ENCODE peak calls at places on chromosomes 16 and 17, in five cellular contexts. Z, A, V, M and Y are unnamed samples.
A peak's percentile ranks its signal among the peaks of the same experiment; 100 is the strongest.

GRCh38 chr17:39705786-39706348 is 6.0 kb downstream of the ERBB2 start:
- DNase-seq in V (peak; percentile 89), M (no peak), Z (no peak), A (peak; percentile 85), Y (no peak)

GRCh38 chr17:73791644-73792043 is 147.4 kb upstream of the SDK2 start:
- DNase-seq in A (no peak), Z (no peak), V (no peak), M (no peak), Y (no peak)

GRCh38 chr17:67376892-67377726 is at the start of gene PITPNC1:
- DNase-seq in V (peak; percentile 94), M (peak; percentile 68), A (peak; percentile 80), Z (peak; percentile 92), Y (peak; percentile 94)

GRCh38 chr16:10428433-10429168 is 42.7 kb downstream of the ATF7IP2 start:
- DNase-seq in Z (no peak), A (no peak), V (no peak), M (no peak), Y (no peak)

GRCh38 chr16:19196871-19197270 is 28.8 kb downstream of the SYT17 start:
- DNase-seq in V (no peak), A (no peak), M (no peak), Z (no peak), Y (no peak)

GRCh38 chr16:22314661-22315626 is 17.7 kb downstream of the POLR3E start:
- DNase-seq in V (no peak), Z (no peak), M (no peak), A (no peak), Y (no peak)

GRCh38 chr16:13435415-13435814 is 484.5 kb upstream of the ERCC4 start:
- DNase-seq in Z (no peak), V (no peak), M (no peak), A (no peak), Y (no peak)

GRCh38 chr16:8956265-8957060 is 7.2 kb downstream of the USP7 start:
- DNase-seq in V (no peak), M (peak; percentile 37), Z (no peak), A (no peak), Y (no peak)

DNA sequence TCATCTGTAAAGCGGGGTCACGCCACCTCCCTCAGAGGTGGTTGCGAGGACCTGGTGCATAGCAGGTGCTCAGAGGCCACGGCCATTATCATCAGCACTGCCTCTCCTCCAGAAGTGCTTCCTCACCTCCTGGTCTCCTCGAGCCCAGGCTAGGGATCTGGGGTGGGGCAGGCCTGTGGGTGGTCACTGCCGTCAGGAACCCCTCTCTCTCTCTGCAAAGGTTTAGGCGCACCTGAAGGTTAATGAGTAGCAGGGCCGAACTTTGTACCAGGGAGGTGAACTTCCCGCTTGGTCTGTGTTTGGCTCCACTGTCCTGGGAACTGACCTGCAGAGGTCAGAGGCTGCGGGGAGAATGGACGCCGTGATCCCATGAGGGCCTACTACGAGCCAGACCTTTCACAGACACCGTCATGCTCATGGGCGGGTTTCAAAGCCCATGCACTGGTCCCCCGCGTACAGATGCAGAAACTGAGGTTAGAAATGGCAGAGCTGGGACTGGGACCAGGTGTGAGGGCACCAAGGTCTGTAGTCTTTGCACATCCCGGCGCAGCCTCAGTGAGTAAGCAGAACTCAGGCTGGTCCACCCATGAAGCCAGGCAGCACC is 13.8 kb downstream of the JUP start:
- DNase-seq in V (no peak), Z (no peak), A (peak; percentile 76), M (no peak), Y (no peak)
- TF ChIP-seq CTCF in V (no peak), Z (no peak), A (no peak), M (no peak), Y (no peak)

DNA sequence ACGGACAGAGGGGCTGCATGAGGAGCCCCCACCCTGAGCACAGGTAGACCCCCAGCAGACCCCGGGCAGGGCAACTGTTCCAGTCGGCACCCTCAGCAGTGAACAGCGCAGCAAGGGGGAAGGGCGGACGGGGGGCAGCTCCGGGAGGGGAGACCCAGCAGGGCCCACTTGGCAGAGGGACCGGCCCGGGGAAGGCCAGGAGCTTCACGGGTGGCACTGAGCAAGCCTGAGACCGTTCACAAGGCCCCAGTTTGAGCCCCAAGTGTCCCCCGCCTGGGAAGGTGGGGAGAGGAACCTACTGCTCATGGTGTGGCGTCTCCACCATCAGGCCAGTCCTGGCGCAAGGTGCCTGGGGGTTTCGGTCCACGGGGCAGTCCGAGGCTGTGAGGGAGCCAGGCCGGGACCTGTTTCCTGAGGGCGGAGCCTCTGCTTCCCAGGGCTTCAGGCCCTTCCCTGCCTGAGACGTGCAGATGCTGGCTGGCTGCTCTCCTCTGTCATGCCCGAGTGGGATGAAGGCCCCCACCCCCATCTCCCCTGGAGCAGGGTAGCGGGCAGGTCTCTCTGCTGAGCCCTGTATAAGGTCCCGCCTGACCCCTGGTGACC is 54.4 kb upstream of the GNG13 start:
- DNase-seq in A (no peak), V (no peak), M (no peak), Z (no peak), Y (peak; percentile 8)
- H3K9me3 ChIP-seq in A (no peaks in the 10 kb centered on the region), V (no peaks in the 10 kb centered on the region), M (no peaks in the 10 kb centered on the region), Z (no peaks in the 10 kb centered on the region), Y (peaks cover 7% of the 10 kb centered on the region)

GRCh38 chr16:73154063-73154870 is 106.3 kb upstream of the ZFHX3 start:
- DNase-seq in M (peak; percentile 48), A (no peak), V (peak; percentile 73), Z (peak; percentile 76), Y (no peak)
- TF ChIP-seq CTCF in M (no peak), A (no peak), V (no peak), Z (no peak), Y (no peak)

GRCh38 chr16:48590476-48590875 is 19.5 kb downstream of the N4BP1 start:
- DNase-seq in V (no peak), Z (no peak), A (no peak), M (no peak), Y (no peak)

GRCh38 chr16:48596326-48596725 is 13.7 kb downstream of the N4BP1 start:
- DNase-seq in M (no peak), V (no peak), A (no peak), Z (peak; percentile 42), Y (no peak)

GRCh38 chr16:48591976-48592375 is 18.0 kb downstream of the N4BP1 start:
- DNase-seq in Z (no peak), A (no peak), M (no peak), V (no peak), Y (no peak)

GRCh38 chr16:48597563-48598392 is 12.2 kb downstream of the N4BP1 start:
- DNase-seq in A (no peak), V (no peak), M (no peak), Z (peak; percentile 18), Y (no peak)

DNA sequence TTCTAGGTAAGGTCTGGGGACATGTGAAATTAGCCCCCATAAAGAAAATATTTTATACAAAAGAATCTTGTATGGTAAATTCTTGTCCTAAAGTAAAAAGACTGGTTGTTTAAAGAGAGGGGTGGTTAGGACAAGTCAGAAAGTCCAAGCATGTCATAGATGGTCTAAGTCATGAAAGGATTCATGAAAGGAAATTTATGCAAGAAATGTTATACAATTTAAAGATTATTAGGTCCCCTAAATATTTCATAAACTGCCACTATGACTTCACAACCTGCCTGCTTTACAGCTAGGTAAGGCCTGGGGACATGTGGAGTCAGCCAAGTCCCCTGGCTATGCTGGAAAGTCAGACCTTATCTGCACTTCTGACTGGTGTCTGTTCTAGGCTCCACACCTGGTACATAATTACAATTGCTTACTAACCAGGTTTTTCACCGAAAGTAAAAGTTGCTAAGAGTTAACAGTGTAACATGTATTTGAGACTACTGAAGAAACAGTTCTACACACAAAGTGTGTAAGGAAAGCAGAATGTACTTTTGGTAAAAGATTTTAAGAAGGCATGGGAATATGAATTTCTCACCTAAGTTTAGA is 17.0 kb downstream of the N4BP1 start:
- DNase-seq in M (no peak), V (no peak), A (no peak), Z (no peak), Y (no peak)
- H3K9me3 ChIP-seq in M (no peaks in the 10 kb centered on the region), V (no peaks in the 10 kb centered on the region), A (no peaks in the 10 kb centered on the region), Z (peaks cover 5% of the 10 kb centered on the region), Y (peaks cover 6% of the 10 kb centered on the region)

GRCh38 chr16:12271006-12271405 is 294.5 kb downstream of the SNX29 start:
- DNase-seq in V (no peak), Z (peak; percentile 17), M (no peak), A (no peak), Y (peak; percentile 32)
- TF ChIP-seq CTCF in V (peak; percentile 20), Z (peak; percentile 35), M (no peak), A (no peak), Y (peak; percentile 43)

DNA sequence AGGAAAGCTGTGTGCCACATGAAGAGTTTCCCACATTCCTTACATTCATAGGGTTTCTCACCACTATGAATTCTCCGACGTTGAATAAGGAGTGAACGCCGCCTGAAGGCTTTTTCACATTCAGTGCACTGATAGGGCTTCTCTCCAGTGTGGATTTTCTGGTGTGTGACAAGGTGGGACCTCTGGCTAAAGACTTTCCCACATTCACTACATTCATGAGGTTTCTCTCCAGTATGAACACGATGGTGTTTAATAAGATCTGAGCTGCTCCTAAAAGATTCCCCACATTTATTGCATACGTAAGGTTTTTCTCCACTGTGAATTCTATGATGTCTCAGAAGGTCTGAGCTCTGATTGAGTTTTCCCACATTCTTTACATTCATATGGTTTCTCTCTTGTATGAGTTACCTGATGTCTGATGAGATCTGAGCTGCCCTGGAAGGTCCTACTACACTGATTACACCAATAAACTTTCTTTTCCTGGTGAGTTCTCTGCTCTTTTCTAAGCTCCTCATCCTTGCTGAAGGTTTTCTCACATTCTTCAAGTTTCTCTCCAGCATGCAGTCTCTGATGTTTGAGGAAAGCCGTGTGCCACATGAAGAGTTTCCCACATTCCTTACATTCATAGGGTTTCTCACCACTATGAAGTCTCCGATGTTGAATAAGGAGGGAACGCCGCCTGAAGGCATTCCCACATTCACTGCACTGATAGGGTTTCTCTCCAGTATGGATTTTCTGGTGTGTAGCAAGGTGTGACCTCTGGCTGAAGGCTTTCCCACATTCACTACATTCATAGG is 10.0 kb downstream of the ZNF594 start:
- DNase-seq in V (no peak), M (no peak), Z (no peak), A (no peak), Y (no peak)
- H3K9me3 ChIP-seq in V (peaks cover 88% of the 10 kb centered on the region), M (peaks cover 99% of the 10 kb centered on the region), Z (peaks cover 13% of the 10 kb centered on the region), A (peaks cover 91% of the 10 kb centered on the region), Y (peaks cover 2% of the 10 kb centered on the region)

GRCh38 chr17:62718420-62718819 is 89.7 kb downstream of the MARCHF10 start:
- DNase-seq in Z (peak; percentile 67), V (no peak), M (no peak), A (no peak), Y (peak; percentile 35)

GRCh38 chr17:62719586-62719985 is 88.5 kb downstream of the MARCHF10 start:
- DNase-seq in M (no peak), Z (no peak), A (no peak), V (no peak), Y (no peak)

GRCh38 chr17:62717589-62718342 is 90.3 kb downstream of the MRC2 start:
- DNase-seq in M (no peak), A (no peak), Z (no peak), V (no peak), Y (no peak)

GRCh38 chr17:62722625-62723024 is 85.5 kb downstream of the MARCHF10 start:
- DNase-seq in V (no peak), M (no peak), Z (no peak), A (no peak), Y (no peak)

DNA sequence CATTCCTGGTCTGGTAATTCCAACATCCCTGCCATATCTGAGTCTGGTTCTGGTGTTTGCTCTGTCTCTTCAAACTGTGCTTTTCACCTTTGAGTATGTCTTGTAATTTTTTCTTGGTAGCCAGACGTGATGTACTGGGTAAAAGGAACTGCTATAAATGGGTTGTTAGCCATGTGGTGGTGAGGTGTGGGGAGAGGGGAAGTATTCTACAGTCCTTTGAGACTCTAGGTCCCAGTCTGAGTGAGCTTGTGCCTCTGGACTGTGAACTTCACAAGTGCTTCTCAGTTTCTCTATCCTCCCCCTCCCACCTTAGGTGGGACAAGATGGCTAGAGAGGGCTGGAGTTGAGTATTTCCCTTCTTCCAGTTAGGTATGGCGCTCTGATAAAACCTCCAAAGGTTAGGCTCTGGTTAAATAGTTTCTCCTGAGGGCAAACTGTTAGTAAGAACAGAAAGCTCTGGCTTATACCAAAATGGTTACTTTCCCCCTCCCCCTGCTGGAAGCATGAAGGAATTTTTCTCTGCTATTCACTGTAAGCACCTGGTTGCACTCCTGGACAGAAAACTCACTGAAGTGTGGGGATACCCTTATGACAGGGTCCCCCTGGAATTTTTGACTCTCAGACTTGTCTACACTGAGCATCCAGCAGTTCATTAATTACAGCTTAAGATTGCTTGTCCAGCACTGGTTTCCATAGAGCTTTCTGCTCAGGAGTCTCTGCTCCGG is 87.8 kb downstream of the MARCHF10 start:
- DNase-seq in M (no peak), V (no peak), Z (no peak), A (no peak), Y (no peak)
- TF ChIP-seq CTCF in M (no peak), V (peak; percentile 40), Z (peak; percentile 34), A (no peak), Y (peak; percentile 63)